ENCODE peak calls at places on chromosomes 12 and 14, in six cellular contexts. M is OCI-LY7; Y is A549; A is H1; P is colonic mucosa; W is CD4-positive, alpha-beta T cell. L is an unnamed sample. For H3K9me3, the result is how much of the 10 kb centered on the place peaks cover.

GRCh38 chr12:84772281-84772680 is 140.3 kb downstream of the SLC6A15 start:
- DNase-seq in M (no peak), Y (no peak), A (no peak), P (no peak), W (no peak), L (no peak)

GRCh38 chr12:111413442-111414086 is 7.8 kb downstream of the SH2B3 start:
- DNase-seq in M (no peak), Y (no peak), A (no peak), P (no peak), W (no peak), L (peak)

GRCh38 chr14:68789798-68790655 is 2.8 kb downstream of the ZFP36L1 start:
- DNase-seq in M (no peak), Y (no peak), A (peak), P (peak), W (no peak), L (no peak)

GRCh38 chr12:108670066-108670631 is 36.5 kb upstream of the SELPLG start:
- DNase-seq in M (no peak), Y (no peak), A (no peak), P (no peak), W (no peak), L (no peak)

GRCh38 chr14:101109347-101109638 is 205.8 kb upstream of the RTL1 start:
- DNase-seq in M (no peak), Y (no peak), A (no peak), P (no peak), W (no peak), L (no peak)

GRCh38 chr14:101098641-101099040 is 195.1 kb upstream of the RTL1 start:
- DNase-seq in M (no peak), Y (no peak), A (no peak), P (no peak), W (no peak), L (no peak)

GRCh38 chr12:64459388-64460024 is 7.6 kb downstream of the TBK1 start:
- DNase-seq in M (no peak), Y (no peak), A (no peak), P (no peak), W (no peak), L (peak)

GRCh38 chr14:102757646-102758045 is 19.6 kb upstream of the TRAF3 start:
- DNase-seq in M (no peak), Y (no peak), A (no peak), P (no peak), W (no peak), L (no peak)

GRCh38 chr14:40757376-40757775 is 849.3 kb upstream of the LRFN5 start:
- DNase-seq in M (no peak), Y (no peak), A (no peak), P (no peak), W (no peak), L (no peak)

GRCh38 chr14:22689186-22689585 is 45.0 kb upstream of the OR6J1 start:
- DNase-seq in M (no peak), Y (no peak), A (no peak), P (peak), W (no peak), L (no peak)

GRCh38 chr14:68564826-68565760 is 227.8 kb downstream of the ZFP36L1 start:
- DNase-seq in M (no peak), Y (no peak), A (no peak), P (no peak), W (no peak), L (no peak)

GRCh38 chr12:26153421-26154154 is 28.8 kb upstream of the BHLHE41 start:
- DNase-seq in M (no peak), Y (peak), A (no peak), P (no peak), W (no peak), L (peak)

GRCh38 chr12:109721276-109721675 is 7.7 kb downstream of the FAM222A start:
- DNase-seq in M (no peak), Y (no peak), A (no peak), P (no peak), W (no peak), L (peak)

GRCh38 chr14:72699852-72700257 is 194.0 kb downstream of the DPF3 start:
- DNase-seq in M (no peak), Y (no peak), A (no peak), P (peak), W (no peak), L (no peak)

GRCh38 chr12:94545937-94546771 is 86.5 kb upstream of the CEP83 start:
- DNase-seq in M (peak), Y (peak), A (peak), P (peak), W (no peak), L (peak)

GRCh38 chr14:32408018-32408417 is 78.9 kb downstream of the AKAP6 start:
- DNase-seq in M (no peak), Y (no peak), A (no peak), P (no peak), W (no peak), L (no peak)

GRCh38 chr14:39382463-39382862 is 49.8 kb downstream of the FBXO33 start:
- DNase-seq in M (no peak), Y (no peak), A (no peak), P (no peak), W (no peak), L (no peak)

GRCh38 chr14:74610866-74611671 is 968 bp downstream of the LTBP2 start:
- DNase-seq in M (no peak), Y (no peak), A (peak), P (no peak), W (no peak), L (no peak)

GRCh38 chr14:104639889-104640548 is 35.4 kb upstream of the TMEM179 start:
- DNase-seq in M (peak), Y (peak), A (peak), P (peak), W (no peak), L (peak)

GRCh38 chr14:103536693-103537092 is 7.7 kb downstream of the TRMT61A start:
- DNase-seq in M (no peak), Y (no peak), A (no peak), P (no peak), W (no peak), L (no peak)

GRCh38 chr12:107133462-107133861 is 40.1 kb upstream of the CRY1 start:
- DNase-seq in M (no peak), Y (no peak), A (no peak), P (no peak), W (no peak), L (no peak)

GRCh38 chr12:50282581-50283229 is 615 bp downstream of the LIMA1 start:
- DNase-seq in M (no peak), Y (peak), A (no peak), P (peak), W (no peak), L (no peak)

GRCh38 chr14:48771717-48772116 is 814.5 kb downstream of the RPS29 start:
- DNase-seq in M (no peak), Y (no peak), A (no peak), P (no peak), W (no peak), L (no peak)

GRCh38 chr12:78146365-78146772 is 315.7 kb downstream of the NAV3 start:
- DNase-seq in M (peak), Y (no peak), A (no peak), P (no peak), W (no peak), L (no peak)

GRCh38 chr14:71166434-71166833 is 259.2 kb downstream of the PCNX1 start:
- DNase-seq in M (peak), Y (peak), A (no peak), P (peak), W (no peak), L (no peak)

GRCh38 chr12:52602552-52602951 is 1.3 kb upstream of the KRT72 start:
- DNase-seq in M (no peak), Y (no peak), A (peak), P (no peak), W (no peak), L (no peak)

GRCh38 chr12:26773313-26774104 is 59.5 kb downstream of the ITPR2 start:
- DNase-seq in M (no peak), Y (no peak), A (no peak), P (no peak), W (no peak), L (no peak)

GRCh38 chr14:69932391-69932790 is 53.2 kb downstream of the SMOC1 start:
- DNase-seq in M (no peak), Y (no peak), A (no peak), P (no peak), W (no peak), L (no peak)

GRCh38 chr14:69941768-69942742 is 62.8 kb downstream of the SMOC1 start:
- DNase-seq in M (no peak), Y (no peak), A (no peak), P (no peak), W (no peak), L (no peak)

GRCh38 chr14:69938751-69939150 is 59.5 kb downstream of the SMOC1 start:
- DNase-seq in M (no peak), Y (no peak), A (no peak), P (no peak), W (no peak), L (no peak)

GRCh38 chr14:69933623-69934275 is 54.5 kb downstream of the SMOC1 start:
- DNase-seq in M (no peak), Y (no peak), A (no peak), P (no peak), W (no peak), L (no peak)

DNA sequence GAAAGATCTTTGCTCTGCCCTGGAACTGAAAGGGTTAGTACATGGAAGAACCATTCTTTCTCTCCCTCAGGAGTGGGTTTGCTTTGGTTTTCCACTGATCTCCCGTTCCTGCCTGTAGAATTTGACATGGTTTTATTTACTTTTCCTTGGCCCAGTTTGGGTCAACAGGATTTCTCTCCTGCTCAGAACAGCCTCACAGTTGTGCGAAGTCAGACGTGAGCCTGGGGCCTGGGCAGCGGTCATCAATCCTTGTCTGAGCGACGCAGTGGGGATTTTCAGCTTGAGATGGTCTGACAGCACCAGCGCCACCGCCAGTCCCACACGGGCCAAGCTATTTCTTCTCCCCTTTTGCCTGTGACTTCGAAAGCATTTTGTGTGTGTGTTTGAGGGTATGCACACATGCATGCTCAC is 58.2 kb downstream of the SMOC1 start:
- DNase-seq in M (no peak), Y (no peak), A (no peak), P (no peak), W (no peak), L (no peak)
- TF ChIP-seq CTCF in M (no peak), Y (no peak), A (no peak), P (no peak), W (no peak), L (no peak)

DNA sequence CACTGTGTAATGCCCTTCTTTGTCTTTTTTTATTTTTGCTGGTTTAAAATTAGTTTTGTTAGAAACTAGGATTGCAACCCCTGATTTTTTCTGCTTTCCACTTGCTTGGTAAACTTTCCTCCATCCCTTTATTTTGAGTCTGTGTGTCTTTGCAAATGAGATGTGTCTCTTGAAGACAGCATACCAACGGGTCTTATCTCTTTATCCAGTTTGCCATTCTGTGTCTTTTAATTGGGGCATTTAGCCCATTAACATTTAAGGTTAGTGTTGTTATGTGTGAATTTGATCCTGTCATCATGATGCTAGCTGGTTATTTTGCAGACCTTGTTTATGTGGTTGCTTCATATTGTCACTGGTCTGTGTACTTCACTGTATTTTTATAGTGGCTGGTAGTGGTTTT is 43.5 kb upstream of the LALBA start:
- DNase-seq in M (no peak), Y (no peak), A (no peak), P (no peak), W (no peak), L (no peak)
- H3K9me3 ChIP-seq in M (under half), Y (under half), A (under half), P (under half), W (under half), L (under half)

GRCh38 chr14:21098134-21098891 is at the start of gene ZNF219:
- DNase-seq in M (peak), Y (peak), A (peak), P (peak), W (no peak), L (peak)
- TF ChIP-seq CTCF in M (peak), Y (no peak), A (no peak), P (no peak), W (no peak), L (no peak)

DNA sequence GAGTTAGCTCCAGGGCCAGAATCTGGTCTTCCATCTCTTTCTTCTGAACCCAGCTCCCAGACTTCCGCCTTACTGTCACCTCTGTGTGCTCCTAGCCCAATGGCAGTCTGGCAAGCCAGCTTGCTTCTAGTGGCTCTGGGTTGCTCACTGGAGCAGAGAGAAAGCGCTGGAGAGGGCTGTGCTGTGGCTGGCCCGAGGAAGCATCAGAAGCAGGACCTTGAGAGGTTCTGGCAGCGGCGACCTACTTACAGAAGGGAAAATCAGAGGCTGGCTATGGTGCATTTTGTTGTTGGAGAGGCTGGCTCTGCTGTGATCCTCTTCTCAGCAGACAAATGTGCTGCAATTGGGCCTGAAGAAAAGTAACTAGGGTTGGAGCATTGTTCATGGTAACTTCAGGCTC is 28.6 kb downstream of the KCNA5 start:
- DNase-seq in M (no peak), Y (no peak), A (no peak), P (no peak), W (no peak), L (no peak)
- H3K9me3 ChIP-seq in M (under half), Y (under half), A (under half), P (under half), W (under half), L (under half)

GRCh38 chr12:57813971-57814771 is 4.4 kb downstream of the AVIL start:
- DNase-seq in M (no peak), Y (no peak), A (no peak), P (no peak), W (no peak), L (no peak)
- TF ChIP-seq CTCF in M (no peak), Y (no peak), A (no peak), P (no peak), W (no peak), L (no peak)

DNA sequence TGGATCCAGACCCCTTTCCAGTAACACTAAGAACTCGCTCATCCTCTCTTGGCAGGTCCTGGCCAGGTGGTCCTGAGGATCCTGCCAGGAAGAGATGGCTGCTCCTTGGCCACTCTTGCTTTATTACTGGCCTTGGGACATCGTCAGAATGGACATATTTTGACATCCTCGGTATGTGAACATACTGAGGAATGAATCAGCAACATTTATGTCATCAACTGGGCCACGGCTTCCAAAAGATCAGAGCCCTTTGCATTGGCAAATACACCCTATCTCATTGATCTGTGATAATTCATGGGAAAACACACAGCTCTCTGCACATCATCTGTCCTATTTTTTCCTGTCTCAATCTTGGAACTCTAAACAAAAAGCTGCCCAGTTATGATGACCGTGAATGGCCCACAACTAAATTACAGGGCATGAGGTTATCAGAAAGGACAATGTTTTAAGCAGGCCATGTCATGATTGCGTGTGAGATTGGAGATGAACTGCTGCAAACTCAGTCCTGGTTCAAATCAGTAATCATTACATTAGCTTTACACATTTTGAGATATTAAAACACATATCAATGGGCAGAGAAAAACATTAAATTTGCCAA is 1325.8 kb downstream of the AACS start:
- DNase-seq in M (no peak), Y (no peak), A (no peak), P (no peak), W (no peak), L (no peak)
- H3K9me3 ChIP-seq in M (under half), Y (under half), A (under half), P (under half), W (under half), L (under half)

DNA sequence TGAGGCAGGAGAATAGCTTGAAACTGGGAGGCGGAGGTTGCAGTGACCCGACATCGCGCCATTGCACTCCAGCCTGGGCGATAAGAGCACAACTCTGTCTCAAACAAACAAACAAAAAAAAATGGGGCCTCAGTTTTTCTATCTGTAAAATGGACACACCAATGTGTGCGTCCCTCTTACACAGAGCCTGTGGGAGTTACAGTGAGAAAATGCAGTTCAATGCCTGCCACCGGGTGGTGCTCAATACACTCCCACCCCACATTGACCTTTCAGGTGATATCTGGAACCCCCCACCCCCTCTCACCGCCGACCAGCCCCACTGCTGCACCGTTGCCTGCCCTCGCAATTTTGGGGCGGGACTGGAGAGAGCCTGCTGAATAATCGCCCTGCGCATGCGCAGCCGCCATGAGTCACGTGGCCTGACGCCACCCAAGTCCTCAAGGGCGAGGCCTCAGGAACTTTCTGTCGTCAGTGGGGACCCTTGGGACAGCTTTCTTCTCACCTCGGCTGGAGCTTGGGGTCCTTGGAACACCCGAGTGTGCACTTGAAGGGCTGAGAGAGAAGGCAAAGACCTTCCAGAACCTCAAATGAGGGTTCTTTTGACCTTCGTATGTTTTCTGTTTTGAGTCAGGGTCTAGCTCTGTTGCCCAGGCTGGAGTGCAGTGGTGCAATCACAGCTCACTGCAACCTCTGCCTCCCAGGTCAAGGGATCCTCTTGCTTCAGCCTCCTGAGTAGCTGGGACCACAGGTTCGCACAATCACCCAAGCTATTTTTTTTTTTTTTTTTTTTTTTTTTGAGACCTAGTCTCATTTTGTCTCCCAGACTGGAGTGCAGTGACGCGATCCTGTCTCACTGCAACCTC is 14.6 kb upstream of the CABP1 start:
- DNase-seq in M (peak), Y (peak), A (peak), P (peak), W (no peak), L (no peak)
- TF ChIP-seq CTCF in M (peak), Y (peak), A (peak), P (no peak), W (no peak), L (no peak)

GRCh38 chr14:30034049-30034635 is 106.5 kb upstream of the PRKD1 start:
- DNase-seq in M (no peak), Y (no peak), A (no peak), P (no peak), W (no peak), L (no peak)
- H3K9me3 ChIP-seq in M (under half), Y (under half), A (under half), P (under half), W (under half), L (under half)

GRCh38 chr12:32444895-32445294 is 45.5 kb downstream of the FGD4 start:
- DNase-seq in M (no peak), Y (no peak), A (no peak), P (peak), W (no peak), L (no peak)

GRCh38 chr12:32435921-32436710 is 36.8 kb downstream of the FGD4 start:
- DNase-seq in M (no peak), Y (no peak), A (no peak), P (no peak), W (no peak), L (no peak)

GRCh38 chr12:32437095-32437515 is 37.7 kb downstream of the FGD4 start:
- DNase-seq in M (no peak), Y (peak), A (no peak), P (no peak), W (no peak), L (no peak)

GRCh38 chr12:32443491-32443890 is 44.1 kb downstream of the FGD4 start:
- DNase-seq in M (no peak), Y (no peak), A (no peak), P (no peak), W (no peak), L (no peak)

GRCh38 chr12:32440120-32440865 is 40.9 kb downstream of the FGD4 start:
- DNase-seq in M (no peak), Y (no peak), A (no peak), P (no peak), W (no peak), L (no peak)
- TF ChIP-seq CTCF in M (peak), Y (no peak), A (no peak), P (no peak), W (no peak), L (no peak)

GRCh38 chr12:96197503-96198272 is 3.5 kb downstream of the ELK3 start:
- DNase-seq in M (no peak), Y (peak), A (no peak), P (no peak), W (no peak), L (no peak)
- H3K9me3 ChIP-seq in M (under half), Y (under half), A (under half), P (under half), W (under half), L (under half)